ENCODE peak calls at places on chromosomes 5 and 9, in five cellular contexts. Y is A172, O is NCI-H1092, B is omental fat pad, E is ovary. P is an unnamed sample.

GRCh38 chr9:91073811-91074771 is 272.5 kb downstream of the SYK start:
- DNase-seq in E (no peak), O (no peak), B (no peak), Y (no peak), P (no peak)

GRCh38 chr5:139650689-139651501 is 2.7 kb downstream of the CXXC5 start:
- DNase-seq in B (no peak), E (peak; percentile 18), Y (no peak), O (no peak), P (no peak)

GRCh38 chr5:64635056-64635686 is 55.1 kb upstream of the SHISAL2B start:
- DNase-seq in Y (peak; percentile 37), B (no peak), O (no peak), E (no peak), P (no peak)

GRCh38 chr5:61599370-61600140 is 267.5 kb downstream of the ZSWIM6 start:
- DNase-seq in B (no peak), E (no peak), O (no peak), Y (peak; percentile 50), P (peak; percentile 92)

GRCh38 chr5:39505751-39506150 is 81.0 kb upstream of the DAB2 start:
- DNase-seq in E (no peak), Y (no peak), B (no peak), O (no peak), P (no peak)

GRCh38 chr9:129458663-129459549 is 162.0 kb downstream of the C9orf50 start:
- DNase-seq in Y (peak; percentile 58), B (no peak), O (peak; percentile 74), E (peak; percentile 67), P (no peak)

GRCh38 chr9:36154213-36154952 is 14.8 kb upstream of the CCIN start:
- DNase-seq in B (no peak), E (peak; percentile 64), O (no peak), Y (peak; percentile 46), P (no peak)

GRCh38 chr5:38473008-38473407 is 83.4 kb downstream of the LIFR start:
- DNase-seq in O (peak; percentile 16), E (no peak), B (no peak), Y (no peak), P (no peak)

GRCh38 chr9:36543916-36544315 is 28.8 kb upstream of the MELK start:
- DNase-seq in Y (no peak), E (no peak), O (no peak), B (no peak), P (peak; percentile 80)

GRCh38 chr9:70044450-70045307 is 1.0 kb downstream of the MAMDC2 start:
- DNase-seq in Y (no peak), B (no peak), E (peak; percentile 57), O (no peak), P (peak; percentile 19)

GRCh38 chr5:143248822-143249579 is 154.5 kb downstream of the NR3C1 start:
- DNase-seq in Y (peak; percentile 84), O (no peak), E (no peak), B (no peak), P (peak; percentile 67)

GRCh38 chr5:172113036-172113435 is 75.0 kb downstream of the STK10 start:
- DNase-seq in O (no peak), Y (peak; percentile 48), E (no peak), B (no peak), P (peak; percentile 39)

GRCh38 chr5:6158974-6159863 is 219.1 kb downstream of the MED10 start:
- DNase-seq in E (no peak), B (no peak), Y (peak; percentile 8), O (peak; percentile 50), P (no peak)

GRCh38 chr9:35958104-35958825 is at the start of gene OR2S2:
- DNase-seq in Y (no peak), B (no peak), O (no peak), E (no peak), P (no peak)

GRCh38 chr5:157204765-157205164 is 24.1 kb downstream of the ITK start:
- DNase-seq in Y (no peak), E (no peak), B (no peak), O (no peak), P (no peak)

GRCh38 chr5:67516959-67517358 is 320.4 kb upstream of the CD180 start:
- DNase-seq in Y (peak; percentile 7), E (no peak), O (no peak), B (no peak), P (no peak)

GRCh38 chr9:72954431-72955420 is 1.9 kb upstream of the ALDH1A1 start:
- DNase-seq in Y (no peak), E (peak; percentile 61), O (no peak), B (no peak), P (no peak)

GRCh38 chr5:72608297-72608696 is 101.1 kb upstream of the ZNF366 start:
- DNase-seq in Y (no peak), E (no peak), O (peak; percentile 60), B (no peak), P (no peak)

GRCh38 chr9:125343518-125344284 is 82.1 kb downstream of the GAPVD1 start:
- DNase-seq in O (no peak), B (no peak), E (no peak), Y (peak; percentile 59), P (peak; percentile 7)

GRCh38 chr9:72592501-72593403 is 71.3 kb downstream of the TMC1 start:
- DNase-seq in B (no peak), O (peak; percentile 37), Y (peak; percentile 62), E (peak; percentile 58), P (peak; percentile 73)

GRCh38 chr5:144368556-144368955 is 197.9 kb downstream of the KCTD16 start:
- DNase-seq in Y (no peak), B (no peak), O (no peak), E (no peak), P (no peak)

GRCh38 chr9:96556701-96557461 is 62.8 kb downstream of the CDC14B start:
- DNase-seq in Y (no peak), O (no peak), B (no peak), E (no peak), P (no peak)

GRCh38 chr5:1564182-1564748 is 40.5 kb upstream of the LPCAT1 start:
- DNase-seq in B (no peak), O (no peak), E (no peak), Y (peak; percentile 74), P (no peak)

GRCh38 chr5:55672477-55672911 is 39.6 kb downstream of the SLC38A9 start:
- DNase-seq in O (no peak), Y (no peak), B (no peak), E (no peak), P (no peak)

GRCh38 chr5:123700624-123701023 is 188.6 kb downstream of the CSNK1G3 start:
- DNase-seq in O (no peak), Y (peak; percentile 90), B (no peak), E (no peak), P (peak; percentile 79)

GRCh38 chr5:180391276-180391675 is 38.1 kb upstream of the GFPT2 start:
- DNase-seq in Y (no peak), O (no peak), E (no peak), B (no peak), P (no peak)

GRCh38 chr9:127122176-127123151 is at the start of gene ANGPTL2:
- DNase-seq in O (peak; percentile 66), B (no peak), E (peak; percentile 95), Y (peak; percentile 40), P (peak; percentile 91)

GRCh38 chr5:50666261-50667078 is at the start of gene PARP8:
- DNase-seq in Y (no peak), B (peak; percentile 61), O (no peak), E (peak; percentile 67), P (peak; percentile 47)

GRCh38 chr9:83620841-83621636 is 1.9 kb upstream of the IDNK start:
- DNase-seq in E (peak; percentile 22), O (peak; percentile 22), B (peak; percentile 25), Y (peak; percentile 64), P (peak; percentile 39)

GRCh38 chr9:592225-592624 is 249.3 kb upstream of the DMRT1 start:
- DNase-seq in O (no peak), E (no peak), Y (no peak), B (no peak), P (no peak)

GRCh38 chr5:81006955-81007636 is 46.9 kb downstream of the RASGRF2 start:
- DNase-seq in Y (no peak), B (no peak), O (no peak), E (no peak), P (no peak)

GRCh38 chr5:134590992-134591659 is 41.5 kb downstream of the SAR1B start:
- DNase-seq in E (no peak), B (no peak), Y (peak; percentile 53), O (no peak), P (no peak)

GRCh38 chr5:126031989-126032716 is 391.1 kb upstream of the GRAMD2B start:
- DNase-seq in B (no peak), E (peak; percentile 19), Y (peak; percentile 56), O (no peak), P (peak; percentile 72)

GRCh38 chr5:82129723-82130285 is 148.3 kb downstream of the RPS23 start:
- DNase-seq in B (no peak), Y (no peak), E (no peak), O (no peak), P (no peak)

GRCh38 chr5:120684749-120685415 is 220.8 kb downstream of the PRR16 start:
- DNase-seq in O (no peak), E (no peak), B (no peak), Y (no peak), P (peak; percentile 18)

GRCh38 chr5:33120671-33121070 is 320.1 kb upstream of the TARS1 start:
- DNase-seq in Y (peak; percentile 18), E (no peak), O (no peak), B (no peak), P (no peak)

P was measured in H4.